ENCODE peak calls at places on chromosomes 2 and 18, in five cellular contexts. One of them, this sample, is unnamed.
A peak's percentile ranks its signal among the peaks of the same experiment; 100 is the strongest.

GRCh38 chr2:234828382-234829073 is 123.3 kb upstream of the SH3BP4 start:
- DNase-seq in DND-41: no peak
- DNase-seq in colonic mucosa: no peak
- DNase-seq in IMR-90: no peak
- DNase-seq in PC-3: no peak
- DNase-seq in this sample: no peak

GRCh38 chr2:178225011-178225817 is 30.9 kb downstream of the OSBPL6 start:
- DNase-seq in DND-41: no peak
- DNase-seq in colonic mucosa: no peak
- DNase-seq in IMR-90: peak; percentile 54
- DNase-seq in PC-3: no peak
- DNase-seq in this sample: no peak

GRCh38 chr18:36942264-36942663 is 113.3 kb downstream of the KIAA1328 start:
- DNase-seq in DND-41: peak; percentile 29
- DNase-seq in colonic mucosa: no peak
- DNase-seq in IMR-90: peak; percentile 53
- DNase-seq in PC-3: peak; percentile 45
- DNase-seq in this sample: no peak

GRCh38 chr2:238024986-238025385 is 35.8 kb upstream of the SCLY start:
- DNase-seq in DND-41: no peak
- DNase-seq in colonic mucosa: peak; percentile 7
- DNase-seq in IMR-90: peak; percentile 89
- DNase-seq in PC-3: peak; percentile 42
- DNase-seq in this sample: no peak

GRCh38 chr2:215609089-215610032 is 173.5 kb upstream of the FN1 start:
- DNase-seq in DND-41: no peak
- DNase-seq in colonic mucosa: no peak
- DNase-seq in IMR-90: peak; percentile 81
- DNase-seq in PC-3: no peak
- DNase-seq in this sample: no peak

GRCh38 chr18:48896875-48897511 is 53.8 kb downstream of the SMAD7 start:
- DNase-seq in DND-41: no peak
- DNase-seq in colonic mucosa: peak; percentile 51
- DNase-seq in IMR-90: peak; percentile 17
- DNase-seq in PC-3: peak; percentile 24
- DNase-seq in this sample: peak; percentile 78

GRCh38 chr2:101737478-101738240 is 40.2 kb downstream of the MAP4K4 start:
- DNase-seq in DND-41: no peak
- DNase-seq in colonic mucosa: no peak
- DNase-seq in IMR-90: no peak
- DNase-seq in PC-3: peak; percentile 79
- DNase-seq in this sample: no peak

GRCh38 chr18:76446321-76446720 is 48.7 kb downstream of the ZNF516 start:
- DNase-seq in DND-41: no peak
- DNase-seq in colonic mucosa: no peak
- DNase-seq in IMR-90: no peak
- DNase-seq in PC-3: no peak
- DNase-seq in this sample: no peak

GRCh38 chr18:48547456-48548403 is 8.9 kb downstream of the CTIF start:
- DNase-seq in DND-41: no peak
- DNase-seq in colonic mucosa: no peak
- DNase-seq in IMR-90: peak; percentile 90
- DNase-seq in PC-3: peak; percentile 9
- DNase-seq in this sample: no peak

GRCh38 chr2:9473985-9474360 is 378 bp upstream of the IAH1 start:
- DNase-seq in DND-41: peak; percentile 67
- DNase-seq in colonic mucosa: peak; percentile 67
- DNase-seq in IMR-90: no peak
- DNase-seq in PC-3: no peak
- DNase-seq in this sample: peak; percentile 88

GRCh38 chr2:236449167-236449586 is 120.4 kb upstream of the ACKR3 start:
- DNase-seq in DND-41: no peak
- DNase-seq in colonic mucosa: no peak
- DNase-seq in IMR-90: no peak
- DNase-seq in PC-3: peak; percentile 36
- DNase-seq in this sample: no peak

GRCh38 chr2:169452080-169452479 is 27.2 kb upstream of the BBS5 start:
- DNase-seq in DND-41: no peak
- DNase-seq in colonic mucosa: no peak
- DNase-seq in IMR-90: peak; percentile 58
- DNase-seq in PC-3: peak; percentile 63
- DNase-seq in this sample: no peak

GRCh38 chr2:144950874-144951560 is 431.1 kb upstream of the ZEB2 start:
- DNase-seq in DND-41: no peak
- DNase-seq in colonic mucosa: no peak
- DNase-seq in IMR-90: peak; percentile 88
- DNase-seq in PC-3: peak; percentile 90
- DNase-seq in this sample: no peak

GRCh38 chr2:60515751-60516226 is 37.7 kb downstream of the BCL11A start:
- DNase-seq in DND-41: no peak
- DNase-seq in colonic mucosa: no peak
- DNase-seq in IMR-90: peak; percentile 94
- DNase-seq in PC-3: peak; percentile 40
- DNase-seq in this sample: no peak

GRCh38 chr2:61356958-61357350 is 113.9 kb downstream of the USP34 start:
- DNase-seq in DND-41: no peak
- DNase-seq in colonic mucosa: no peak
- DNase-seq in IMR-90: peak; percentile 56
- DNase-seq in PC-3: no peak
- DNase-seq in this sample: no peak

GRCh38 chr18:60534539-60534938 is 162.0 kb upstream of the MC4R start:
- DNase-seq in DND-41: no peak
- DNase-seq in colonic mucosa: no peak
- DNase-seq in IMR-90: peak; percentile 24
- DNase-seq in PC-3: peak; percentile 68
- DNase-seq in this sample: no peak

GRCh38 chr2:181810823-181811695 is 80.5 kb upstream of the ITPRID2 start:
- DNase-seq in DND-41: peak; percentile 37
- DNase-seq in colonic mucosa: peak; percentile 63
- DNase-seq in IMR-90: peak; percentile 93
- DNase-seq in PC-3: peak; percentile 97
- DNase-seq in this sample: no peak

GRCh38 chr2:199572571-199572970 is 114.8 kb upstream of the SATB2 start:
- DNase-seq in DND-41: no peak
- DNase-seq in colonic mucosa: no peak
- DNase-seq in IMR-90: no peak
- DNase-seq in PC-3: no peak
- DNase-seq in this sample: no peak

GRCh38 chr18:58041633-58042032 is 2.4 kb upstream of the NEDD4L start:
- DNase-seq in DND-41: no peak
- DNase-seq in colonic mucosa: peak; percentile 75
- DNase-seq in IMR-90: no peak
- DNase-seq in PC-3: no peak
- DNase-seq in this sample: no peak

GRCh38 chr2:147433822-147434221 is 411.0 kb upstream of the ACVR2A start:
- DNase-seq in DND-41: no peak
- DNase-seq in colonic mucosa: no peak
- DNase-seq in IMR-90: no peak
- DNase-seq in PC-3: no peak
- DNase-seq in this sample: no peak

GRCh38 chr18:79988925-79989361 is 580 bp upstream of the TXNL4A start:
- DNase-seq in DND-41: peak; percentile 35
- DNase-seq in colonic mucosa: no peak
- DNase-seq in IMR-90: peak; percentile 59
- DNase-seq in PC-3: peak; percentile 33
- DNase-seq in this sample: no peak

GRCh38 chr18:61348230-61348629 is 15.0 kb downstream of the CDH20 start:
- DNase-seq in DND-41: no peak
- DNase-seq in colonic mucosa: no peak
- DNase-seq in IMR-90: no peak
- DNase-seq in PC-3: no peak
- DNase-seq in this sample: no peak

GRCh38 chr2:31401580-31401979 is 13.0 kb downstream of the XDH start:
- DNase-seq in DND-41: no peak
- DNase-seq in colonic mucosa: no peak
- DNase-seq in IMR-90: peak; percentile 96
- DNase-seq in PC-3: peak; percentile 96
- DNase-seq in this sample: no peak

GRCh38 chr2:73177645-73178255 is 24.6 kb upstream of the NOTO start:
- DNase-seq in DND-41: no peak
- DNase-seq in colonic mucosa: no peak
- DNase-seq in IMR-90: no peak
- DNase-seq in PC-3: no peak
- DNase-seq in this sample: no peak

GRCh38 chr2:221571108-221571390 is 1.1 kb downstream of the EPHA4 start:
- DNase-seq in DND-41: no peak
- DNase-seq in colonic mucosa: peak; percentile 24
- DNase-seq in IMR-90: peak; percentile 17
- DNase-seq in PC-3: no peak
- DNase-seq in this sample: peak; percentile 67

GRCh38 chr2:224101820-224102630 is 62.9 kb upstream of the SERPINE2 start:
- DNase-seq in DND-41: no peak
- DNase-seq in colonic mucosa: no peak
- DNase-seq in IMR-90: peak; percentile 98
- DNase-seq in PC-3: peak; percentile 56
- DNase-seq in this sample: no peak

GRCh38 chr2:193240752-193241151 is 1046.0 kb upstream of the TMEFF2 start:
- DNase-seq in DND-41: no peak
- DNase-seq in colonic mucosa: no peak
- DNase-seq in IMR-90: no peak
- DNase-seq in PC-3: peak; percentile 25
- DNase-seq in this sample: no peak

GRCh38 chr2:235669983-235670962 is 176.4 kb downstream of the AGAP1 start:
- DNase-seq in DND-41: no peak
- DNase-seq in colonic mucosa: peak; percentile 59
- DNase-seq in IMR-90: peak; percentile 81
- DNase-seq in PC-3: peak; percentile 64
- DNase-seq in this sample: peak; percentile 75

GRCh38 chr2:4246364-4247131 is 543.2 kb downstream of the DCDC2C start:
- DNase-seq in DND-41: no peak
- DNase-seq in colonic mucosa: no peak
- DNase-seq in IMR-90: no peak
- DNase-seq in PC-3: no peak
- DNase-seq in this sample: no peak

GRCh38 chr18:68735498-68736343 is 20.8 kb upstream of the TMX3 start:
- DNase-seq in DND-41: no peak
- DNase-seq in colonic mucosa: no peak
- DNase-seq in IMR-90: peak; percentile 74
- DNase-seq in PC-3: peak; percentile 66
- DNase-seq in this sample: no peak

DNA sequence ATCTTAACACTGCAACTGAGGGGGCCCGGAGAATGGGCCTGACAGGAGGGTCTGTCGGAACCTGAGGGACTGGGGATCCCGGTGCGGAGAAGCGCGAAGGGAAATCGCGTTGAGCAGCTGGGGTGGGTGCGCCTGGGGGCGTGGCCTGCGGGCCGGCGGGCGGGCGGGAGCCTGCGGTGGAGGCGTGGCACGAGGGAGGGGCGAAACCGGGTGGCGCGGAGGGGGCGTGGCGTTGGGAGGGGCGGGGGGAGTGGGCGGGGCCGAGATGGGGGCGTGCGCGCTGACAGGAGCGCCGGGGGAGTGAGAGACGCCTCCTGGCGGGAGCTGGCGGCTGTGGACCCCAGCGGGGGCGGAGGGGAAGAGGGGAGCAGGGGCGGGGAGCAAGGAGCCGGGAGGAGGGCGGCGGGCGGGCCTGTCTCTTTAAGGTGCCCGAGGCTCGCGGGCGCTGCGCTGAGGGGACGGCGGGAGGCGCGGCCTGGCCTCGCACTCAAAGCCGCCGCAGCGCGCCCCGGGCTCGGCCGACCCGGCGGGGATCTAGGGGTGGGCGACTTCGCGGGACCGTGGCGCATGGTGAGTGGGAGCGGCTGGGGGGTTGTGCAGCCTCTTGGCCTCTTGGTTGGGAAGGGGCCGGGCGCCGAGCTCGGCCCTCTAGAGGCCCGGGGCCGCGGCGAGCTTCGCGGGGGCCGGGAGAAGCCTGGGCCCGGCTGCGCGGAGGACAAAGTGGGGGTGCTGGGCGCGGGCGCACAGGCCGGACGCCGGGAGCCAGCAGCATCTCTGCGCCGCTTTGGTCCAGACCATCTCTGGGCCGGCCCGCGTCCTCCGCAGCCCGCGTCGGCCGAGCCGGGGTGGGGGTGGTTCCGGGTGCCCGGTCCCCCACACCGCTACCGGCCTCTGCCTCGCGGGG is at the start of gene TWSG1:
- DNase-seq in DND-41: peak; percentile 96
- DNase-seq in colonic mucosa: peak; percentile 94
- DNase-seq in IMR-90: peak; percentile 93
- DNase-seq in PC-3: peak; percentile 90
- DNase-seq in this sample: peak; percentile 98
- TF ChIP-seq CTCF in DND-41: peak; percentile 57
- TF ChIP-seq CTCF in colonic mucosa: peak; percentile 11
- TF ChIP-seq CTCF in IMR-90: peak; percentile 47
- TF ChIP-seq CTCF in PC-3: peak; percentile 34
- TF ChIP-seq CTCF in this sample: peak; percentile 21

GRCh38 chr18:26546170-26546874 is 2.0 kb downstream of the KCTD1 start:
- DNase-seq in DND-41: peak; percentile 12
- DNase-seq in colonic mucosa: no peak
- DNase-seq in IMR-90: no peak
- DNase-seq in PC-3: peak; percentile 25
- DNase-seq in this sample: no peak
- H3K9ac ChIP-seq in DND-41: peak overlapping the region; percentile 42
- H3K9ac ChIP-seq in colonic mucosa: no peak overlapping the region
- H3K9ac ChIP-seq in IMR-90: no peak overlapping the region
- H3K9ac ChIP-seq in PC-3: peak overlapping the region; percentile 21
- H3K9ac ChIP-seq in this sample: no peak overlapping the region

GRCh38 chr2:55063713-55064323 is 13.6 kb upstream of the RTN4 start:
- DNase-seq in DND-41: peak; percentile 25
- DNase-seq in colonic mucosa: no peak
- DNase-seq in IMR-90: no peak
- DNase-seq in PC-3: no peak
- DNase-seq in this sample: no peak
- TF ChIP-seq CTCF in DND-41: peak; percentile 42
- TF ChIP-seq CTCF in colonic mucosa: no peak
- TF ChIP-seq CTCF in IMR-90: peak; percentile 13
- TF ChIP-seq CTCF in PC-3: no peak
- TF ChIP-seq CTCF in this sample: no peak

DNA sequence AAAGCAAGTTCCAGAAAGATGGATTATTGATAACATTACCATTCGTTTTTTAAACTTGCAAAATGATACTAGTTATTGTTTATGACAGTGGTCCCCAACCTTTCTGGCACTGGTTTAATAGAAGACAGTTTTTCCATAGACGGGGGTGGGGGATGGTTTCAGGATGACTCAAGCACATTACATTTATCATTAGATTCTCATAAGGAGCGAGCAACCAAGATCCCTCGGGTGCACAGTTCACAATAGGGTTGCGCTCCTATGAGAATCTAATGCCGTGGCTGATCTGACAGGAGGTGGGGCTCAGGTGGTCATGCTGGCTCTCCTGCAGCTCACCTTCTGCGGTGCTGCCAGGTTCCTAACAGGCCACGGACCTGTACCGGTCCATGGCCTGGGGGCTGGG is 86.2 kb downstream of the BCL2 start:
- DNase-seq in DND-41: no peak
- DNase-seq in colonic mucosa: no peak
- DNase-seq in IMR-90: no peak
- DNase-seq in PC-3: no peak
- DNase-seq in this sample: no peak
- H3K9ac ChIP-seq in DND-41: no peak overlapping the region
- H3K9ac ChIP-seq in colonic mucosa: no peak overlapping the region
- H3K9ac ChIP-seq in IMR-90: no peak overlapping the region
- H3K9ac ChIP-seq in PC-3: no peak overlapping the region
- H3K9ac ChIP-seq in this sample: no peak overlapping the region

GRCh38 chr2:66013456-66013855 is 421.5 kb upstream of the MEIS1 start:
- DNase-seq in DND-41: no peak
- DNase-seq in colonic mucosa: no peak
- DNase-seq in IMR-90: no peak
- DNase-seq in PC-3: no peak
- DNase-seq in this sample: no peak
- TF ChIP-seq CTCF in DND-41: no peak
- TF ChIP-seq CTCF in colonic mucosa: no peak
- TF ChIP-seq CTCF in IMR-90: peak; percentile 18
- TF ChIP-seq CTCF in PC-3: peak; percentile 45
- TF ChIP-seq CTCF in this sample: no peak

GRCh38 chr2:152408260-152408659 is 73.3 kb downstream of the FMNL2 start:
- DNase-seq in DND-41: no peak
- DNase-seq in colonic mucosa: no peak
- DNase-seq in IMR-90: no peak
- DNase-seq in PC-3: no peak
- DNase-seq in this sample: no peak
- H3K9ac ChIP-seq in DND-41: no peak overlapping the region
- H3K9ac ChIP-seq in colonic mucosa: no peak overlapping the region
- H3K9ac ChIP-seq in IMR-90: no peak overlapping the region
- H3K9ac ChIP-seq in PC-3: no peak overlapping the region
- H3K9ac ChIP-seq in this sample: no peak overlapping the region

This sample was measured in kidney.